ENCODE peak calls at places on chromosomes 6 and 20, in five cellular contexts. I, Z, M, U and H are unnamed samples.

GRCh38 chr20:49276895-49277785 is 717 bp downstream of the ZNFX1 start:
- DNase-seq in I (no peak), Z (no peak), M (peak), U (peak), H (no peak)

GRCh38 chr6:42383421-42384208 is 68.1 kb downstream of the TRERF1 start:
- DNase-seq in I (no peak), Z (no peak), M (no peak), U (no peak), H (no peak)

GRCh38 chr20:59994697-59995122 is 36.5 kb downstream of the CDH26 start:
- DNase-seq in I (no peak), Z (peak), M (peak), U (peak), H (peak)

GRCh38 chr6:17281497-17282481 is 628 bp downstream of the RBM24 start:
- DNase-seq in I (no peak), Z (no peak), M (peak), U (no peak), H (peak)

GRCh38 chr6:13870185-13870584 is 54.6 kb upstream of the RNF182 start:
- DNase-seq in I (no peak), Z (no peak), M (no peak), U (no peak), H (no peak)

GRCh38 chr20:36482044-36482473 is 59.3 kb upstream of the MYL9 start:
- DNase-seq in I (no peak), Z (no peak), M (no peak), U (no peak), H (no peak)

GRCh38 chr6:137637161-137637560 is 143.0 kb upstream of the OLIG3 start:
- DNase-seq in I (peak), Z (peak), M (no peak), U (peak), H (peak)

GRCh38 chr20:1185781-1186334 is 1.1 kb upstream of the TMEM74B start:
- DNase-seq in I (no peak), Z (peak), M (peak), U (peak), H (peak)

GRCh38 chr20:1626528-1627192 is 6.9 kb upstream of the SIRPB1 start:
- DNase-seq in I (no peak), Z (no peak), M (no peak), U (no peak), H (no peak)

GRCh38 chr6:154410619-154411044 is 54.0 kb upstream of the IPCEF1 start:
- DNase-seq in I (peak), Z (peak), M (no peak), U (peak), H (peak)

GRCh38 chr6:108565893-108566292 is 5.2 kb downstream of the FOXO3 start:
- DNase-seq in I (no peak), Z (peak), M (no peak), U (no peak), H (peak)

GRCh38 chr6:56297022-56297995 is 49.9 kb upstream of the COL21A1 start:
- DNase-seq in I (no peak), Z (no peak), M (no peak), U (no peak), H (peak)

GRCh38 chr20:16018881-16019280 is 554.4 kb downstream of the KIF16B start:
- DNase-seq in I (no peak), Z (peak), M (no peak), U (no peak), H (no peak)

GRCh38 chr6:128599036-128599435 is 78.6 kb upstream of the PTPRK start:
- DNase-seq in I (no peak), Z (peak), M (no peak), U (no peak), H (no peak)

GRCh38 chr6:52566201-52566600 is 10.7 kb downstream of the TRAM2 start:
- DNase-seq in I (no peak), Z (no peak), M (no peak), U (no peak), H (no peak)

GRCh38 chr6:168195712-168196111 is 116.7 kb upstream of the FRMD1 start:
- DNase-seq in I (no peak), Z (no peak), M (no peak), U (no peak), H (no peak)

GRCh38 chr6:140275725-140276124 is 901.3 kb upstream of the CITED2 start:
- DNase-seq in I (no peak), Z (no peak), M (no peak), U (no peak), H (peak)

GRCh38 chr20:34042286-34042685 is 48.6 kb downstream of the RALY start:
- DNase-seq in I (no peak), Z (no peak), M (no peak), U (no peak), H (no peak)

GRCh38 chr6:10613693-10614092 is 80.7 kb downstream of the C6orf52 start:
- DNase-seq in I (no peak), Z (no peak), M (no peak), U (no peak), H (no peak)

GRCh38 chr6:135334169-135334568 is 153.1 kb downstream of the MYB start:
- DNase-seq in I (no peak), Z (peak), M (no peak), U (peak), H (peak)

GRCh38 chr20:43188234-43188653 is 1.5 kb downstream of the PTPRT start:
- DNase-seq in I (no peak), Z (no peak), M (no peak), U (no peak), H (no peak)

GRCh38 chr6:11412616-11413015 is 124.9 kb upstream of the TMEM170B start:
- DNase-seq in I (no peak), Z (no peak), M (no peak), U (no peak), H (no peak)

GRCh38 chr6:2205396-2205795 is 40.0 kb downstream of the GMDS start:
- DNase-seq in I (no peak), Z (no peak), M (no peak), U (no peak), H (no peak)

GRCh38 chr6:2213082-2213481 is 32.3 kb downstream of the GMDS start:
- DNase-seq in I (no peak), Z (no peak), M (no peak), U (peak), H (no peak)

GRCh38 chr6:2204272-2204671 is 41.1 kb downstream of the GMDS start:
- DNase-seq in I (no peak), Z (no peak), M (no peak), U (no peak), H (peak)

DNA sequence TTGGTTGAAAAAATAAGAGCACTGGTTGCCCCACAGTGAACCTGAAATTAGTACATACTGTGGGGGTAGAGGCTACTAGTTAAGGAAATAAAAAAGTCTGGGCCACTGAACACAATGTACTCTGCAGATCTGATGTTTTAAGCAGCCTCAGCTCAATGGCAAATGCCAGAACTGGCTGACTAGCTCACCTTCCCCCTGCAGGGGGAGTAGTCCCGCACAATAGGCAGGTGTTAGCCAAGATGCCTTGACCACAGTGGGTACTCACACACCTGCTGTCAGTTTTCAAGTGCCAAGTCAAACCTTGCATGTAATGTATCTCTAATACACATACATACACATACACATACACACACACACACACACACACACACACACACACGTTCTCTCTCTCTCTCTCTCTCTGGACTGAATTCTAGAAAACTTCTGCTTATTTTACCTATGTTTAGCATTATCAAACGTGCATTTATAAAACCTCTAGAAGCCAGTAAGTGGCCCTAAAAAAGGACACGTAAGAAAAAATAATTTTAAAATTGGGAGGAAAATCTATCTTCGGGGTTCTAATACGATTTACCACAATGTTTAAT is 36.1 kb downstream of the GMDS start:
- DNase-seq in I (no peak), Z (peak), M (peak), U (peak), H (peak)
- TF ChIP-seq CTCF in I (peak), Z (peak), M (peak), U (peak), H (peak)

GRCh38 chr20:46087161-46087560 is 2.6 kb downstream of the NCOA5 start:
- DNase-seq in I (no peak), Z (peak), M (no peak), U (peak), H (no peak)
- TF ChIP-seq CTCF in I (peak), Z (peak), M (no peak), U (peak), H (peak)

GRCh38 chr6:77462359-77463307 is 658 bp downstream of the HTR1B start:
- DNase-seq in I (no peak), Z (no peak), M (peak), U (no peak), H (peak)
- TF ChIP-seq CTCF in I (peak), Z (peak), M (peak), U (no peak), H (peak)

GRCh38 chr6:43427406-43428111 is at the start of gene ABCC10:
- DNase-seq in I (peak), Z (peak), M (peak), U (peak), H (peak)
- TF ChIP-seq CTCF in I (peak), Z (peak), M (no peak), U (peak), H (peak)